ENCODE peak calls at places on chromosomes 4 and X, in five cellular contexts. Z is HS-5, B is NCI-H1105, V is NCI-H774, F is ACHN. P is an unnamed sample.

GRCh38 chrX:38807873-38808272 is 6.6 kb downstream of the MID1IP1 start:
- DNase-seq in Z (no peak), B (no peak), V (no peak), F (no peak), P (no peak)

GRCh38 chr4:180909279-180909678 is 1333.9 kb upstream of the TENM3 start:
- DNase-seq in Z (no peak), B (no peak), V (no peak), F (peak), P (no peak)

GRCh38 chr4:150501983-150502382 is 80.0 kb upstream of the MAB21L2 start:
- DNase-seq in Z (no peak), B (no peak), V (no peak), F (no peak), P (no peak)

GRCh38 chr4:87360338-87360935 is 30.6 kb downstream of the HSD17B11 start:
- DNase-seq in Z (no peak), B (no peak), V (no peak), F (no peak), P (no peak)

GRCh38 chrX:1487401-1487800 is 34.7 kb upstream of the ASMTL start:
- DNase-seq in Z (no peak), B (no peak), V (no peak), F (no peak), P (no peak)

GRCh38 chr4:153375303-153375702 is 30.8 kb downstream of the MND1 start:
- DNase-seq in Z (no peak), B (no peak), V (no peak), F (no peak), P (no peak)

GRCh38 chr4:15084780-15085179 is 82.5 kb downstream of the CPEB2 start:
- DNase-seq in Z (no peak), B (no peak), V (no peak), F (no peak), P (no peak)

GRCh38 chr4:173333658-173334084 is 487 bp downstream of the HMGB2 start:
- DNase-seq in Z (no peak), B (peak), V (peak), F (peak), P (peak)

GRCh38 chr4:128428397-128428796 is 140.8 kb upstream of the PGRMC2 start:
- DNase-seq in Z (no peak), B (no peak), V (no peak), F (peak), P (no peak)

GRCh38 chr4:25818293-25819240 is 44.2 kb downstream of the SEL1L3 start:
- DNase-seq in Z (peak), B (no peak), V (no peak), F (no peak), P (no peak)

GRCh38 chr4:185738851-185739250 is 73.1 kb downstream of the SORBS2 start:
- DNase-seq in Z (no peak), B (no peak), V (no peak), F (no peak), P (no peak)

GRCh38 chr4:173461170-173461569 is 62.3 kb upstream of the SCRG1 start:
- DNase-seq in Z (no peak), B (no peak), V (no peak), F (no peak), P (no peak)

GRCh38 chr4:40194602-40195161 is 2.1 kb upstream of the RHOH start:
- DNase-seq in Z (no peak), B (no peak), V (no peak), F (no peak), P (no peak)

GRCh38 chr4:25367004-25367621 is 9.9 kb upstream of the ANAPC4 start:
- DNase-seq in Z (no peak), B (peak), V (no peak), F (peak), P (peak)